ENCODE peak calls at places on chromosomes 1 and 21, in nine cellular contexts. J, P, R, O, Y, Z, K, U and T are unnamed samples.

GRCh38 chr1:161273402-161273801 is 14.9 kb downstream of the PCP4L1 start:
- DNase-seq in J (no peak), P (peak), R (no peak), O (no peak), Y (no peak), Z (no peak), K (no peak), U (no peak), T (no peak)

GRCh38 chr1:164712131-164713031 is 153.4 kb downstream of the PBX1 start:
- DNase-seq in J (peak), P (peak), R (peak), O (no peak), Y (no peak), Z (no peak), K (no peak), U (no peak), T (no peak)

GRCh38 chr1:186884266-186884665 is 55.5 kb downstream of the PLA2G4A start:
- DNase-seq in J (no peak), P (peak), R (no peak), O (no peak), Y (no peak), Z (no peak), K (no peak), U (no peak), T (no peak)

GRCh38 chr1:7650801-7651200 is 120.3 kb upstream of the VAMP3 start:
- DNase-seq in J (peak), P (no peak), R (peak), O (no peak), Y (no peak), Z (peak), K (no peak), U (no peak), T (no peak)

GRCh38 chr1:59043796-59044195 is 253.1 kb upstream of the FGGY start:
- DNase-seq in J (peak), P (peak), R (peak), O (peak), Y (no peak), Z (peak), K (no peak), U (peak), T (no peak)

GRCh38 chr1:27031235-27032118 is 18.8 kb upstream of the TENT5B start:
- DNase-seq in J (peak), P (peak), R (peak), O (peak), Y (no peak), Z (peak), K (no peak), U (peak), T (no peak)

GRCh38 chr1:36175137-36176095 is 19.5 kb downstream of the MAP7D1 start:
- DNase-seq in J (no peak), P (peak), R (peak), O (peak), Y (no peak), Z (no peak), K (no peak), U (peak), T (no peak)

GRCh38 chr1:28122183-28122582 is 33.8 kb upstream of the EYA3 start:
- DNase-seq in J (no peak), P (peak), R (no peak), O (peak), Y (no peak), Z (no peak), K (no peak), U (no peak), T (no peak)

GRCh38 chr1:115090547-115090946 is 1.2 kb upstream of the TSPAN2 start:
- DNase-seq in J (no peak), P (peak), R (peak), O (peak), Y (no peak), Z (no peak), K (no peak), U (peak), T (no peak)

GRCh38 chr1:203593723-203594122 is 32.9 kb upstream of the ATP2B4 start:
- DNase-seq in J (peak), P (peak), R (peak), O (no peak), Y (no peak), Z (no peak), K (peak), U (no peak), T (peak)

GRCh38 chr1:65149391-65149729 is 1.4 kb downstream of the AK4 start:
- DNase-seq in J (no peak), P (no peak), R (peak), O (no peak), Y (peak), Z (no peak), K (no peak), U (no peak), T (no peak)

GRCh38 chr1:202112864-202113689 is 9.6 kb upstream of the GPR37L1 start:
- DNase-seq in J (peak), P (peak), R (no peak), O (peak), Y (no peak), Z (no peak), K (no peak), U (peak), T (no peak)

GRCh38 chr1:118931876-118932275 is 56.3 kb downstream of the TBX15 start:
- DNase-seq in J (no peak), P (no peak), R (no peak), O (no peak), Y (no peak), Z (no peak), K (no peak), U (no peak), T (no peak)

GRCh38 chr1:111719135-111719534 is 20.1 kb downstream of the INKA2 start:
- DNase-seq in J (no peak), P (no peak), R (no peak), O (no peak), Y (no peak), Z (no peak), K (no peak), U (no peak), T (no peak)

GRCh38 chr1:160261878-160262794 is at the start of gene DCAF8:
- DNase-seq in J (peak), P (peak), R (peak), O (peak), Y (peak), Z (peak), K (peak), U (peak), T (peak)

GRCh38 chr1:119974013-119974412 is 77.7 kb upstream of the ADAM30 start:
- DNase-seq in J (no peak), P (no peak), R (no peak), O (no peak), Y (no peak), Z (no peak), K (no peak), U (no peak), T (no peak)

GRCh38 chr1:109634292-109634691 is 14.7 kb downstream of the AMPD2 start:
- DNase-seq in J (no peak), P (no peak), R (no peak), O (no peak), Y (no peak), Z (peak), K (no peak), U (no peak), T (no peak)

GRCh38 chr1:243230914-243231313 is 24.2 kb downstream of the CEP170 start:
- DNase-seq in J (no peak), P (peak), R (peak), O (no peak), Y (no peak), Z (no peak), K (peak), U (no peak), T (no peak)

GRCh38 chr1:65615859-65616258 is 176.8 kb upstream of the PDE4B start:
- DNase-seq in J (no peak), P (peak), R (no peak), O (no peak), Y (no peak), Z (no peak), K (no peak), U (no peak), T (no peak)

GRCh38 chr1:61125895-61126294 is 43.5 kb downstream of the NFIA start:
- DNase-seq in J (no peak), P (no peak), R (no peak), O (no peak), Y (no peak), Z (no peak), K (no peak), U (no peak), T (no peak)

GRCh38 chr1:110494522-110495406 is 24.2 kb downstream of the KCNA10 start:
- DNase-seq in J (no peak), P (peak), R (no peak), O (no peak), Y (no peak), Z (no peak), K (no peak), U (no peak), T (no peak)

GRCh38 chr1:76281306-76281705 is 206.8 kb downstream of the ST6GALNAC3 start:
- DNase-seq in J (no peak), P (no peak), R (no peak), O (no peak), Y (no peak), Z (no peak), K (no peak), U (no peak), T (no peak)

GRCh38 chr1:186093437-186093836 is 281.6 kb downstream of the TPR start:
- DNase-seq in J (peak), P (peak), R (no peak), O (no peak), Y (no peak), Z (no peak), K (no peak), U (no peak), T (no peak)

GRCh38 chr21:38123626-38124025 is 133.2 kb upstream of the KCNJ15 start:
- DNase-seq in J (peak), P (no peak), R (no peak), O (no peak), Y (no peak), Z (no peak), K (no peak), U (no peak), T (no peak)

GRCh38 chr1:119808491-119808890 is 2.8 kb downstream of the REG4 start:
- DNase-seq in J (no peak), P (peak), R (no peak), O (peak), Y (no peak), Z (no peak), K (no peak), U (no peak), T (no peak)

GRCh38 chr1:54016343-54017282 is 1.4 kb downstream of the LDLRAD1 start:
- DNase-seq in J (peak), P (peak), R (peak), O (peak), Y (no peak), Z (peak), K (no peak), U (no peak), T (no peak)

GRCh38 chr21:42002421-42002958 is 7.7 kb downstream of the ZBTB21 start:
- DNase-seq in J (no peak), P (peak), R (no peak), O (peak), Y (no peak), Z (no peak), K (no peak), U (no peak), T (peak)

GRCh38 chr1:94901841-94902240 is 25.1 kb downstream of the CNN3 start:
- DNase-seq in J (no peak), P (no peak), R (no peak), O (no peak), Y (no peak), Z (no peak), K (no peak), U (no peak), T (no peak)

GRCh38 chr21:15508554-15508953 is 221.2 kb upstream of the USP25 start:
- DNase-seq in J (no peak), P (no peak), R (no peak), O (no peak), Y (no peak), Z (no peak), K (no peak), U (no peak), T (no peak)

GRCh38 chr1:89883030-89883379 is 62.2 kb downstream of the LRRC8D start:
- DNase-seq in J (no peak), P (no peak), R (no peak), O (no peak), Y (no peak), Z (no peak), K (no peak), U (no peak), T (no peak)

GRCh38 chr1:205147191-205147590 is 25.4 kb upstream of the RBBP5 start:
- DNase-seq in J (no peak), P (peak), R (no peak), O (peak), Y (no peak), Z (no peak), K (no peak), U (no peak), T (no peak)

DNA sequence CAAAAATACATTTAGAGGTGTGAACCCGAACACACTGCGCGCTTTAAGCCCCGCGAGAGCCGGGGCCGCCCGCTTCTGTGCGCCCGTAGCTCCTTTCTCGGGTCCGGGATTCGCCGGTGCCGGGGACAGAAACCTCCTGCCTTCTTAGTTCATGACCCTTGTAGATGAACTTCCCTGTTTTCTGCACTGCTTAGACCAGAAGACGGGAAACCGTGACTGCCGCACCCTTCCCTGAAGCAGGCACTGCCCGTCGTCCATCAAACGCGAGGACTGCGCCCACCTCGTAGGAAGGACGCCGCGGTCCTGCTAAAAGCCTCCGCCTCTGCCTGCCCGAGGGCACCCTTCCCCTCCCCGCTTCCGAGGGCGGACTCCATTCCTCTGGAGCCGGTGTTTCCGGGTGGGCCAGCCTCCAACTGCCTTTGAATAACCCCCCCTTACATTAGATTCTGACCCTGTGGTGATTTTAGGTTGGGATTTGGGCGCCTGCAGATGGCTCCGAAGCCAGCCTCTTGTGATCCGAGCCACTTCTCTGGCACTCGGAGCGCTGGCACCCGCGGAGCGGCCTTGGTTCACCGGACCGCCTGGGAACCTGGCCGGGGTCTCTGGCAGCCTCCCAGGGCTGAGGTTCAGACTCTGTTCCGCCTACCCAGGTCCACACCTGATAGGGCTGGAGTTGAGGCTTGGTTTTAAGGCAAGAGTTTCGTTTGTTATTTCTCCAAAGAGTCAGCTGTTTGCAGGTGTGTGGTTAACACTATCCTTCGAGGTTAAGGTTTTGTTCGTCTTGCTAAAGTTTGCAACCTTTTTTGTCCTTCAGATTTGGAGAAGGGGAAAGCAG is 1.2 kb upstream of the PTTG1IP start:
- DNase-seq in J (peak), P (no peak), R (peak), O (peak), Y (no peak), Z (peak), K (peak), U (peak), T (no peak)
- H3K4me3 ChIP-seq in J (peak), P (peak), R (peak), O (peak), Y (peak), Z (peak), K (peak), U (peak), T (peak)

GRCh38 chr1:166490437-166490784 is 323.6 kb upstream of the FAM78B start:
- DNase-seq in J (no peak), P (no peak), R (no peak), O (no peak), Y (no peak), Z (no peak), K (no peak), U (no peak), T (no peak)
- H3K4me3 ChIP-seq in J (no peak), P (no peak), R (no peak), O (no peak), Y (no peak), Z (no peak), K (peak), U (peak), T (peak)

DNA sequence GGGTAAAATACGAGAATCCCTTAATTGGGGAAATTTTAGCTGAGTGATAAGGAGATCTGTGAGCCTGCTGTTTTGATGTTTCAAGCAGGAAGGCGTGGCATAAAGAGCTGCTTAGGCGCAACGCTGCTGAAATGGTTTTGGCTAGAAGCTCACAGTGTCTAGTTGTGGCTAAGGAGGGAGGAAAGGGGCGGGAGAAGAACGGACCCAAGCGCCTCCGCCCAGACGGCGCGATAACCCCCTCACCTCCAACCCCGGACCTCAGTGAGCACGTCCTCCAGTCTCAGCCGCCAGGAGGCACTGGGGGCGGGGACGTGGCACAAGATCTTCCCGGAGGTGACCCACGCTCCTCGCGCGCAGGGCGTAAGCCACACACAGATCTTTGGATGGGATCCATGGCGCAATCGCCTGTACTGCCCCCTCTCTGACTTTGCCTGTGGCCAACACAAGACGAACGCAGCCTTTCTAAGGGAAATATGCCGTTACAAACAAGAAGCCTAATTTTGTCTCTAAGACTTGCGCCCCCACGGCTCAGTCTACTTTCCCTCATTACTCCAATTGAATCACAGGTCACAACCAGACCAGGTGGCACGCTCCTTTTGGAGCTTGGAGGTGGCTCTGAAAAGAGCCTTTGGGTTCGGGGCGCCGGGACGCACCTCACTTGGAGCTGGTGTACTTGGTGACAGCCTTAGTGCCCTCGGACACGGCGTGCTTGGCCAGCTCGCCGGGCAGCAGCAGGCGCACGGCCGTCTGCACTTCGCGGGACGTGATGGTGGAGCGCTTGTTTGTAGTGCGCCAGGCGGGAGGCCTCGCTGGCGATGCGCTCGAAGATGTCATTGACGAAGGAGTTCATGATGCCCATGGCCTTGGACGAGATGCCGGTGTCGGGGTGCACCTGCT is 23.4 kb upstream of the RNF187 start:
- DNase-seq in J (peak), P (peak), R (peak), O (no peak), Y (no peak), Z (no peak), K (peak), U (no peak), T (peak)
- H3K4me3 ChIP-seq in J (peak), P (peak), R (peak), O (peak), Y (peak), Z (no peak), K (peak), U (peak), T (peak)

DNA sequence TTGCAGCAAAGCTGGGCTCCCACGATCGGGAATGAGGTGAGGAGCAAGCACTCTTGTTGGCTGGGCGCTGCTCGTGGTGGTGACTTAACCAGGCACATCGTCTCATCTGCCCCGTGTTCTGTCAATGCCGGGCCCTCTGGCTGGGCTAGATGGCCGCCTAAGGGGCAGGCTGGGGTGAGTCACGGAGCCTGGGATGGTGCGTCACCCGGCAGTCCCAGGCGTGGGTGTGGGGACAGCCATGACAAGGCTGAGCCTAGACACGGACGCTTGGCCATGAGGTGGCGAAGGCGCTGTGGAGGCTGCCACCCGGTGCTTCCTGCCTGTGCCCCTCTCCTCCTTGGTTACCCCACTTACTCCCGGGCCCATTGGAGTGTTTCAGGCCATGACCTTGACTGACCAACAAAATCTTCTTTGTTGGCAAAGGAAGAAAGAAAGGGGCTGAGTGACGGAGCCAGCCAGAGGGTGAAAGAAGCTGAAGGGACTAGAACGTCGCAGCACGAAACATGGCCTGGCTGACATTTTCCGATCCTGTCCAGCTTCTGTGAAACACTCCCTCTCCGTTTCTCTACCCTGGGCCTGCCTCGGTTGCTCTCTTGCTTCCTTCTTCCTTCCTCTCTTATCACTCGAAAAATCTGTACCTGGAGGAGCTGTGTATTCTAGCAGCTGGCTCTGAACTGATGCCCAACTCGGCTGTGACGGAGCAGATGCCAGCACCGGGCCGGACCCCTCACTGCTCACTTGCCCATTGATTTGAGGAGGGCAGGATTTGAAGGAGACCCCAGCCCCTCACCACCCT is 596 bp downstream of the CD247 start:
- DNase-seq in J (no peak), P (no peak), R (no peak), O (no peak), Y (no peak), Z (no peak), K (peak), U (no peak), T (peak)
- H3K4me3 ChIP-seq in J (peak), P (no peak), R (no peak), O (no peak), Y (no peak), Z (no peak), K (peak), U (no peak), T (peak)

GRCh38 chr1:116516631-116517030 is 54.2 kb downstream of the CD58 start:
- DNase-seq in J (no peak), P (no peak), R (no peak), O (no peak), Y (no peak), Z (no peak), K (no peak), U (no peak), T (no peak)

GRCh38 chr1:116514708-116515525 is 55.9 kb downstream of the CD58 start:
- DNase-seq in J (peak), P (no peak), R (no peak), O (peak), Y (no peak), Z (peak), K (peak), U (no peak), T (peak)

GRCh38 chr1:116518400-116518799 is 52.4 kb downstream of the CD58 start:
- DNase-seq in J (no peak), P (no peak), R (no peak), O (no peak), Y (no peak), Z (no peak), K (no peak), U (no peak), T (no peak)

GRCh38 chr1:116513956-116514355 is 56.9 kb downstream of the CD58 start:
- DNase-seq in J (no peak), P (no peak), R (no peak), O (no peak), Y (no peak), Z (no peak), K (no peak), U (peak), T (no peak)

GRCh38 chr1:116515702-116516101 is 55.1 kb downstream of the CD58 start:
- DNase-seq in J (no peak), P (no peak), R (no peak), O (no peak), Y (no peak), Z (no peak), K (peak), U (no peak), T (no peak)
- H3K4me3 ChIP-seq in J (no peak), P (no peak), R (no peak), O (no peak), Y (no peak), Z (no peak), K (peak), U (no peak), T (peak)

GRCh38 chr1:78491311-78492071 is 717 bp downstream of the PTGFR start:
- DNase-seq in J (no peak), P (peak), R (peak), O (peak), Y (peak), Z (no peak), K (no peak), U (peak), T (no peak)
- H3K4me3 ChIP-seq in J (no peak), P (peak), R (peak), O (peak), Y (peak), Z (peak), K (no peak), U (peak), T (no peak)